ENCODE peak calls at places on chromosomes 12 and 14, in four cellular contexts. R is tibial nerve, P is psoas muscle, T is PC-9. B is an unnamed sample.

GRCh38 chr12:50597200-50598195 is 92.7 kb downstream of the DIP2B start:
- DNase-seq in R (no peak), P (no peak), T (no peak), B (no peak)

GRCh38 chr12:112595415-112595814 is 176.7 kb downstream of the PTPN11 start:
- DNase-seq in R (no peak), P (no peak), T (no peak), B (no peak)

GRCh38 chr14:70808402-70809237 is 693 bp downstream of the MAP3K9 start:
- DNase-seq in R (no peak), P (peak; percentile 57), T (no peak), B (no peak)

GRCh38 chr12:64203775-64204174 is 18.3 kb downstream of the KICS2 start:
- DNase-seq in R (no peak), P (no peak), T (no peak), B (no peak)

GRCh38 chr12:57632369-57632897 is 568 bp downstream of the B4GALNT1 start:
- DNase-seq in R (no peak), P (peak; percentile 71), T (no peak), B (no peak)

GRCh38 chr12:32897688-32898573 is 1.4 kb upstream of the PKP2 start:
- DNase-seq in R (no peak), P (no peak), T (no peak), B (no peak)

GRCh38 chr12:111582133-111582747 is 16.9 kb downstream of the ATXN2 start:
- DNase-seq in R (no peak), P (no peak), T (no peak), B (no peak)

GRCh38 chr12:24943947-24944597 is 4.8 kb downstream of the BCAT1 start:
- DNase-seq in R (no peak), P (no peak), T (no peak), B (no peak)

GRCh38 chr12:18277196-18277595 is 15.9 kb downstream of the PIK3C2G start:
- DNase-seq in R (no peak), P (no peak), T (no peak), B (no peak)

GRCh38 chr12:95303476-95303875 is 85.9 kb downstream of the VEZT start:
- DNase-seq in R (no peak), P (no peak), T (no peak), B (no peak)

GRCh38 chr12:58066296-58066695 is 124.9 kb downstream of the ATP23 start:
- DNase-seq in R (no peak), P (no peak), T (no peak), B (no peak)

GRCh38 chr14:101328412-101329149 is 232.7 kb upstream of the DIO3 start:
- DNase-seq in R (no peak), P (no peak), T (no peak), B (no peak)

GRCh38 chr12:131460516-131460915 is 250.4 kb upstream of the SFSWAP start:
- DNase-seq in R (no peak), P (no peak), T (no peak), B (no peak)

GRCh38 chr12:15880721-15881120 is 1.5 kb upstream of the STRAP start:
- DNase-seq in R (no peak), P (no peak), T (no peak), B (no peak)

GRCh38 chr12:107605293-107605692 is 80.3 kb upstream of the PWP1 start:
- DNase-seq in R (no peak), P (no peak), T (no peak), B (no peak)

GRCh38 chr12:57008113-57008687 is 1.9 kb upstream of the ZBTB39 start:
- DNase-seq in R (no peak), P (no peak), T (peak; percentile 51), B (no peak)

GRCh38 chr14:80587096-80587724 is 354.3 kb downstream of the CEP128 start:
- DNase-seq in R (no peak), P (no peak), T (no peak), B (no peak)

GRCh38 chr12:54340845-54341244 is 15.9 kb downstream of the COPZ1 start:
- DNase-seq in R (no peak), P (no peak), T (no peak), B (no peak)

GRCh38 chr12:62191747-62192485 is 68.3 kb upstream of the USP15 start:
- DNase-seq in R (no peak), P (peak; percentile 48), T (no peak), B (no peak)

GRCh38 chr12:9106610-9107541 is 8.8 kb downstream of the A2M start:
- DNase-seq in R (no peak), P (no peak), T (no peak), B (no peak)

GRCh38 chr12:46320731-46321130 is 51.8 kb downstream of the SLC38A2 start:
- DNase-seq in R (no peak), P (no peak), T (no peak), B (no peak)

GRCh38 chr12:106070147-106070546 is 68.6 kb downstream of the NUAK1 start:
- DNase-seq in R (no peak), P (no peak), T (no peak), B (no peak)

GRCh38 chr12:95804296-95804695 is 13.7 kb upstream of the NTN4 start:
- DNase-seq in R (no peak), P (no peak), T (no peak), B (no peak)

GRCh38 chr12:3869448-3869847 is 3.8 kb downstream of the PARP11 start:
- DNase-seq in R (no peak), P (no peak), T (no peak), B (no peak)

GRCh38 chr12:3863756-3864155 is 9.4 kb downstream of the PARP11 start:
- DNase-seq in R (no peak), P (no peak), T (no peak), B (no peak)
- H3K27ac ChIP-seq in R (no peak overlapping the region), P (no peak overlapping the region), T (no peak overlapping the region), B (no peak overlapping the region)

GRCh38 chr12:55831407-55831880 is 2.1 kb upstream of the DNAJC14 start:
- DNase-seq in R (no peak), P (no peak), T (no peak), B (no peak)

GRCh38 chr12:55829967-55830600 is 697 bp upstream of the DNAJC14 start:
- DNase-seq in R (no peak), P (peak; percentile 74), T (no peak), B (peak; percentile 67)

GRCh38 chr12:55828357-55828756 is 1.0 kb downstream of the DNAJC14 start:
- DNase-seq in R (no peak), P (no peak), T (no peak), B (no peak)

GRCh38 chr12:55830601-55831406 is 1.4 kb upstream of the DNAJC14 start:
- DNase-seq in R (peak; percentile 87), P (peak; percentile 83), T (no peak), B (peak; percentile 74)

DNA sequence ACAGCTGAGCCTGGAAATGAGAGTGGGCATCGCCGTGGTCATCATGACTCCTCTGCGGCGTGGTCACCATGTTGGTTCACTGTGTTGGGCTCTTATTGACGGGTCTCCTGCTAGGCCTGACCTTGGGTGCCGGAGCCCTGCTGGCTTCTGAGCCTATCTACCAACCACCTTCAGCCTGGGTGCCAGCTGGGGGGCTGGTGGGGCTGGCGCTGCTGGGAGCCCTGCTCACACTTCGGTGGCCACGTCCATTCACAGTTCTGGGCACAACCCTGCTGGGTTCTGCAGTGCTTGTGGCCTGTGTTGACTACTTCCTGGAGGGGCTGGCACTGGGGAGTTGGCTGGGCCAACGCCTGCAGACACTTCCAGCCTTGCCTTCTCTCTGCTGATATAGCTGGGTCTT is 3.7 kb upstream of the DNAJC14 start:
- DNase-seq in R (no peak), P (no peak), T (no peak), B (no peak)
- H3K27ac ChIP-seq in R (peak overlapping the region; percentile 1), P (no peak overlapping the region), T (no peak overlapping the region), B (no peak overlapping the region)

GRCh38 chr14:86510503-86510902 is 980.6 kb downstream of the FLRT2 start:
- DNase-seq in R (no peak), P (no peak), T (no peak), B (no peak)

GRCh38 chr14:86513056-86513455 is 983.1 kb downstream of the FLRT2 start:
- DNase-seq in R (no peak), P (no peak), T (no peak), B (no peak)

GRCh38 chr14:86515195-86515594 is 985.3 kb downstream of the FLRT2 start:
- DNase-seq in R (no peak), P (no peak), T (no peak), B (no peak)

GRCh38 chr14:86513564-86513963 is 983.6 kb downstream of the FLRT2 start:
- DNase-seq in R (no peak), P (no peak), T (no peak), B (no peak)
- H3K27ac ChIP-seq in R (no peak overlapping the region), P (no peak overlapping the region), T (no peak overlapping the region), B (no peak overlapping the region)

DNA sequence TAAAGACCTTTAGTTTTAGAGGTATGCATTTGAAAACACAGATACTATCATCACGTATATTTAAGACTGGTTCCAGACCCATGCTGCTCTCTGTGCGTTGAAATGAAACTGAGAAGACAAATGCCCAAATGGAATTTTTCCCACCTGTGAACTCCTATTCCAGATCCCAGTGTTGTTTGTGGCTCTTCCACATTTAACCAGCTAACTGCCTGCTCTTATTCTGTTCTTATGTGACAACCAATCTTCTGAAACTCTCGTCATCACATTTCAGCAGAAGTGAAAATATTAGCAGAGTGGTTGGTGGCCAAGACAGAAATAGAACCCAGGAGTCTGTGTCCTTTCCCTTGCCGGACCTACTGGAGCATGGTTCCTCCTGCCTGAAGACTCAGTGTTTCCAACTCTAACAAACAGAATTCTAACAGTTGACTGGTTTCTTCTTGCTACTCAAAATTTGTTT is 460.2 kb downstream of the RAD51B start:
- DNase-seq in R (no peak), P (no peak), T (no peak), B (no peak)
- H3K27ac ChIP-seq in R (peak overlapping the region; percentile 61), P (no peak overlapping the region), T (no peak overlapping the region), B (no peak overlapping the region)

GRCh38 chr14:74980398-74980745 is 22.3 kb upstream of the EIF2B2 start:
- DNase-seq in R (no peak), P (peak; percentile 52), T (no peak), B (no peak)
- H3K27ac ChIP-seq in R (no peak overlapping the region), P (peak overlapping the region; percentile 89), T (no peak overlapping the region), B (no peak overlapping the region)

B was measured in substantia nigra.